ENCODE peak calls at places on chromosomes 2 and 18, in six cellular contexts. K is neural progenitor cell, O is OCI-LY7, L is hepatocyte, Y is pancreas, C is endodermal cell. F is an unnamed sample.

GRCh38 chr2:190540048-190540447 is 5.5 kb upstream of the NEMP2 start:
- DNase-seq in C (no peak), L (no peak), K (no peak), Y (no peak), O (peak; percentile 10), F (no peak)

GRCh38 chr2:232441147-232441651 is 14.8 kb upstream of the ALPI start:
- DNase-seq in O (no peak), Y (peak; percentile 47), K (no peak), C (no peak), L (no peak), F (no peak)

GRCh38 chr2:127906206-127906926 is 20.6 kb upstream of the AMMECR1L start:
- DNase-seq in Y (no peak), O (no peak), C (peak; percentile 66), K (no peak), L (no peak), F (no peak)

GRCh38 chr2:23280401-23280800 is 104.6 kb upstream of the KLHL29 start:
- DNase-seq in L (no peak), Y (no peak), O (no peak), K (no peak), C (no peak), F (no peak)

GRCh38 chr2:18749912-18750526 is 160.7 kb upstream of the NT5C1B start:
- DNase-seq in K (peak; percentile 56), Y (no peak), C (peak; percentile 73), L (peak; percentile 77), O (peak; percentile 53), F (peak; percentile 25)

GRCh38 chr2:118110991-118111390 is 22.7 kb downstream of the INSIG2 start:
- DNase-seq in L (no peak), Y (no peak), O (no peak), K (no peak), C (no peak), F (no peak)

GRCh38 chr2:9629222-9630000 is 1.4 kb downstream of the YWHAQ start:
- DNase-seq in K (peak; percentile 43), Y (no peak), L (peak; percentile 42), O (no peak), C (no peak), F (no peak)

GRCh38 chr2:226256709-226257401 is 542.8 kb downstream of the IRS1 start:
- DNase-seq in O (no peak), L (no peak), Y (no peak), K (no peak), C (no peak), F (no peak)

GRCh38 chr2:111116016-111116746 is 4.5 kb upstream of the BCL2L11 start:
- DNase-seq in O (no peak), Y (no peak), C (no peak), K (no peak), L (no peak), F (no peak)

GRCh38 chr2:111118455-111119003 is 2.2 kb upstream of the BCL2L11 start:
- DNase-seq in O (no peak), Y (peak; percentile 77), C (peak; percentile 73), K (peak; percentile 63), L (peak; percentile 18), F (no peak)

GRCh38 chr2:111117666-111118454 is 2.9 kb upstream of the BCL2L11 start:
- DNase-seq in C (peak; percentile 75), K (peak; percentile 63), Y (peak; percentile 74), O (no peak), L (peak; percentile 60), F (no peak)

GRCh38 chr2:111119004-111119846 is 1.5 kb upstream of the BCL2L11 start:
- DNase-seq in O (peak; percentile 30), K (peak; percentile 44), Y (peak; percentile 80), L (peak; percentile 48), C (peak; percentile 73), F (no peak)

DNA sequence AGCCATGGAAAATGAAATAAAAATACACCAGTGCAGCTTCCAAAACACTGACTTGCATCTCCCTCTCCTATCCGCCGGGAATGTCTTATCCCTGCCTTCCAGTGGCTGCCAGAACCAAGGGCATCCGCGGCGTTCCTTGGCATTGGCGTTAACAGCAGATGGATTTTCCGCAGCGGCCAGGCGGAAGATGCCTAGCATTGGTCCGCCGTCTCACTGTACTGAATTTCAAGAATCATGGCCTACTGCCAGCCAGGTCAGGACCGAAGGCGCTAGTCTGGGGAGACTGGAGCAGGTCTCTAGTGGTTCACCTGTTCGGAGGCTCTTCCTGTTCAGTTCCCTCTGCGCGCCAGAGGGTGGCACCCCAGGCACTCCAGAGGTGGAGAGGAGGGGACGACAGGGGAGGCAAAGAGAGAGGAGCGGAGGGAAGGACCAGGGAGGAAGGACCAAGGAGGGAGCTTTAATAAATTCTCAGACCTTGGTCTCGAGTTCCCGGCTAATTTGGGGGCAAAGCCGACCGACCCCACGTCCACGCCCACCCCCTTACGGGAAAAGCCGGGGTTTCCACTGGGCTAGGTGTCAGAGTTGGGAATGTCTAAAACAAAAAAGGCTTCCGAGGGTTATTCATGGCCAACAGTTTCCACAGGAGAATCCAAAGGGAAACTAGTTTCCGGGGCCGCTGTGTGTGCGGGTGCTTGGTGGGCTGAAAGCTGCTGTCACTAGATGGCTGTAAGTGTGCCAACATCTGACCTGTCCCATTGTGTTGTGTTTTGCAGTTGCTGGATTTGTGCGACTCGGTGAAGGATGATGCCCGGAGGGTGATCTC is 3.7 kb upstream of the BCL2L11 start:
- DNase-seq in Y (peak; percentile 93), L (peak; percentile 88), C (peak; percentile 93), K (peak; percentile 87), O (peak; percentile 82), F (peak; percentile 83)
- H3K4me3 ChIP-seq in Y (peak overlapping the region; percentile 15), L (peak overlapping the region; percentile 4), C (peak overlapping the region; percentile 79), K (peak overlapping the region; percentile 95), O (peak overlapping the region; percentile 96), F (peak overlapping the region; percentile 67)

GRCh38 chr2:5696351-5696740 is 4.2 kb downstream of the SOX11 start:
- DNase-seq in O (peak; percentile 86), Y (peak; percentile 72), L (no peak), C (no peak), K (peak; percentile 60), F (no peak)

GRCh38 chr2:5695641-5696350 is 3.6 kb downstream of the SOX11 start:
- DNase-seq in C (peak; percentile 89), L (peak; percentile 60), O (peak; percentile 91), Y (no peak), K (peak; percentile 65), F (peak; percentile 33)

GRCh38 chr2:5696741-5697521 is 4.7 kb downstream of the SOX11 start:
- DNase-seq in C (peak; percentile 86), O (peak; percentile 85), L (peak; percentile 80), Y (peak; percentile 50), K (peak; percentile 80), F (peak; percentile 40)

GRCh38 chr2:5698171-5698570 is 6.0 kb downstream of the SOX11 start:
- DNase-seq in L (no peak), O (peak; percentile 54), K (no peak), Y (no peak), C (no peak), F (no peak)

GRCh38 chr2:5697554-5697953 is 5.4 kb downstream of the SOX11 start:
- DNase-seq in L (no peak), K (peak; percentile 35), O (peak; percentile 72), C (no peak), Y (no peak), F (no peak)
- H3K4me3 ChIP-seq in L (peak overlapping the region; percentile 73), K (peak overlapping the region; percentile 96), O (peak overlapping the region; percentile 74), C (peak overlapping the region; percentile 99), Y (no peak overlapping the region), F (no peak overlapping the region)

DNA sequence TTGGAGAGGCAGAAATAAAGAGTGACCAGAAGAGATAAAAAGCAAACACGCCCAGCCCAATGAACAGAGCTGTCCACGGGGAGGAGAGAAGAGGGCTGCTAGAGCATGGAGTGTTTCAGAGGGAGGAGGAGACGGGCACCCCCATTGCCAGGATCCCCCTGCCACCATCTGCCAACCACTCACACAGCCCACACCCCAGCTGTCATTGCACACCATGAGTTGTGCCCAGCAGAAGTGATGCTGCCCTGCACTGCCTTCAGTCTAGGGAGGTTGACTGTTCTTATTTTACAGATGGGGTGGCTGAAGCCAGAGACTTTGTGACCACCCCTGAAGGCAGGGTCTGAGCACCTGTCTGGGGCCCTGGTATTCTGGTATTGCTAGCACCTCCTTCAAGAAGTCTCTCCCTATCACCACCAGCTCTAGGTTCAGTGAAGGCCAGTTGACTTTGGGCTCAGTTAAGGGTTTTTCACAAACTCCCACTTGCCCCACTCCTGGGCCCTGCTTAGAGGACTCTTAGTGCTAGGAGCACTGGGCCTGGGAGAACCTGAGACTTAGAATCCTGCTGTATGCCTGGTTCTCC is 2.4 kb downstream of the FABP1 start:
- DNase-seq in O (no peak), L (no peak), C (no peak), K (no peak), Y (no peak), F (no peak)
- H3K4me3 ChIP-seq in O (no peak overlapping the region), L (no peak overlapping the region), C (no peak overlapping the region), K (no peak overlapping the region), Y (no peak overlapping the region), F (no peak overlapping the region)

DNA sequence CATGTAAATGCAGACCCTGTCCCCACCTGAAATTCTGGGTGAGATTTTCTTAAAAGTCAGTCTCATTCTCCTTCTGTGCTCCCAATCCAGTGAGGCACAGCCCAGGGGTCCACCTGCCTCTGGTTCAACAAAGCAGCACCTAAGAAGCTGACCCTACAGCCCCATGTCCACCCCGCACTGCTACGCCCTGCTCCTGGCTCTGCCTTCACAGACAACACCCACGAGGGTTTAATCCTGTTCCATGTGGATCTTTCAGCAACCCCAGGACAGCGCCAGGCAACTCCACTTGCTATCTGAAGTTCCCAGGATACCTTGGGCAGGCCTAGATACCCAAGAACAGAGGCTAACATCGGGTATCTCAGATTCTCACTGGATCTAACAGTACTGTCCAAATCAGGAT is 44.9 kb downstream of the HDLBP start:
- DNase-seq in Y (no peak), C (no peak), L (no peak), K (no peak), O (no peak), F (no peak)
- H3K4me3 ChIP-seq in Y (peak overlapping the region; percentile 94), C (peak overlapping the region; percentile 84), L (peak overlapping the region; percentile 90), K (no peak overlapping the region), O (no peak overlapping the region), F (no peak overlapping the region)

GRCh38 chr2:60958361-60958760 is 59.2 kb upstream of the PEX13 start:
- DNase-seq in L (no peak), K (no peak), O (no peak), Y (no peak), C (no peak), F (no peak)
- H3K4me3 ChIP-seq in L (no peak overlapping the region), K (no peak overlapping the region), O (no peak overlapping the region), Y (no peak overlapping the region), C (no peak overlapping the region), F (no peak overlapping the region)

GRCh38 chr18:63131944-63132818 is 187.4 kb downstream of the BCL2 start:
- DNase-seq in L (no peak), O (no peak), K (no peak), Y (no peak), C (no peak), F (no peak)
- H3K4me3 ChIP-seq in L (no peak overlapping the region), O (no peak overlapping the region), K (no peak overlapping the region), Y (no peak overlapping the region), C (no peak overlapping the region), F (no peak overlapping the region)